ENCODE peak calls at places on chromosomes 11 and 22, in ten cellular contexts. O, G, R, Q, D, C, Z, I, E and Y are unnamed samples.

GRCh38 chr11:4154503-4154902 is 59.9 kb downstream of the RRM1 start:
- DNase-seq in O (no peak), E (no peak), I (no peak), C (no peak), Q (no peak), R (no peak), D (no peak), Z (no peak), G (no peak), Y (no peak)

GRCh38 chr11:70517996-70518907 is 119.9 kb downstream of the CTTN start:
- DNase-seq in C (peak), Z (no peak), O (no peak), E (no peak), G (no peak), D (peak), I (peak), Q (no peak), R (no peak), Y (no peak)

GRCh38 chr11:10382518-10382917 is 72.5 kb upstream of the AMPD3 start:
- DNase-seq in D (no peak), I (peak), Z (no peak), E (no peak), Q (no peak), C (no peak), R (peak), O (no peak), G (no peak), Y (no peak)

GRCh38 chr22:31282748-31283468 is 9.4 kb downstream of the PIK3IP1 start:
- DNase-seq in Q (no peak), G (no peak), O (no peak), D (no peak), I (no peak), E (no peak), R (no peak), C (no peak), Z (no peak), Y (no peak)

GRCh38 chr22:25404923-25405853 is 159.3 kb upstream of the GRK3 start:
- DNase-seq in R (peak), Z (no peak), Q (peak), C (no peak), D (no peak), I (peak), E (peak), G (peak), O (peak), Y (peak)

GRCh38 chr11:8839306-8839956 is 71.6 kb upstream of the AKIP1 start:
- DNase-seq in D (no peak), R (no peak), Z (no peak), O (no peak), Q (no peak), I (no peak), G (no peak), C (no peak), E (no peak), Y (no peak)

GRCh38 chr11:73528420-73528819 is 69.5 kb downstream of the FAM168A start:
- DNase-seq in I (no peak), D (peak), R (no peak), Z (no peak), E (no peak), C (no peak), G (no peak), O (no peak), Q (no peak), Y (no peak)

GRCh38 chr22:27802389-27803079 is 978 bp upstream of the MN1 start:
- DNase-seq in E (no peak), C (no peak), Z (no peak), D (no peak), Q (no peak), I (no peak), O (no peak), G (no peak), R (no peak), Y (no peak)

GRCh38 chr11:2892215-2893020 is 6.8 kb upstream of the CDKN1C start:
- DNase-seq in E (no peak), I (peak), R (no peak), G (peak), Q (peak), C (no peak), Z (no peak), D (peak), O (peak), Y (peak)

GRCh38 chr22:42979606-42980005 is 35.3 kb downstream of the PACSIN2 start:
- DNase-seq in D (no peak), G (no peak), R (no peak), I (no peak), Z (no peak), O (no peak), E (no peak), C (no peak), Q (no peak), Y (no peak)

GRCh38 chr22:17369553-17370035 is 334 bp downstream of the CECR2 start:
- DNase-seq in G (no peak), Z (no peak), R (no peak), D (no peak), C (no peak), Q (peak), I (no peak), E (no peak), O (peak), Y (no peak)

GRCh38 chr11:134469627-134470026 is 57.6 kb upstream of the B3GAT1 start:
- DNase-seq in D (peak), E (no peak), Z (no peak), Q (no peak), C (no peak), G (peak), R (no peak), O (no peak), I (peak), Y (peak)

GRCh38 chr11:89293966-89294679 is 116.4 kb downstream of the TYR start:
- DNase-seq in G (no peak), C (no peak), D (no peak), Q (no peak), Z (no peak), R (no peak), E (no peak), O (no peak), I (no peak), Y (peak)

GRCh38 chr22:49583886-49584505 is 243.7 kb downstream of the BRD1 start:
- DNase-seq in E (no peak), C (no peak), D (no peak), I (no peak), R (no peak), Z (no peak), O (no peak), G (no peak), Q (no peak), Y (no peak)

GRCh38 chr11:2796091-2796490 is 89.5 kb downstream of the CDKN1C start:
- DNase-seq in I (no peak), E (no peak), C (no peak), R (no peak), G (no peak), Z (no peak), Q (no peak), D (no peak), O (no peak), Y (no peak)

GRCh38 chr11:75263944-75264349 is 23.4 kb downstream of the TPBGL start:
- DNase-seq in Q (no peak), I (peak), G (no peak), D (peak), E (no peak), Z (no peak), O (no peak), C (no peak), R (no peak), Y (no peak)

GRCh38 chr11:313787-314547 is at the start of gene IFITM1:
- DNase-seq in Z (peak), O (peak), D (peak), Q (peak), C (no peak), I (peak), E (no peak), G (no peak), R (no peak), Y (peak)

GRCh38 chr22:46108564-46109473 is 41.5 kb upstream of the PPARA start:
- DNase-seq in E (no peak), R (no peak), C (no peak), I (peak), Z (no peak), Q (no peak), O (no peak), D (no peak), G (no peak), Y (peak)

GRCh38 chr22:48722661-48723060 is 1105.0 kb downstream of the BRD1 start:
- DNase-seq in Z (no peak), R (no peak), E (no peak), D (no peak), G (no peak), C (no peak), I (no peak), O (no peak), Q (no peak), Y (no peak)

GRCh38 chr11:68651208-68651984 is 32.9 kb upstream of the GAL start:
- DNase-seq in D (no peak), G (no peak), I (no peak), C (no peak), O (no peak), R (no peak), Q (no peak), E (no peak), Z (no peak), Y (no peak)